ENCODE peak calls at places on chromosomes 3 and 15, in nine cellular contexts. One of them, this sample, is unnamed.

GRCh38 chr3:4943553-4943952 is 35.7 kb upstream of the BHLHE40 start:
- DNase-seq in stimulated activated CD4-positive, alpha-beta T cell treated with anti-CD3 and anti-CD28 coated beads, Interleukin-15, amount 100 ng/mL, for 24 hours: no peak
- DNase-seq in NCI-H1092: no peak
- DNase-seq in activated T-helper 1 cell treated with anti-CD3 and anti-CD28 coated beads, Interleukin-12 subunit alpha, Interleukin-12 subunit beta, Interleukin-2, Interleukin-4 antibody, amounts not matched to agents 30 ng/mL and 10 ng/mL and 1 ng/mL, durations not matched to agents 14 hours and 24 hours and 36 hours: no peak
- DNase-seq in NCI-H1105 treated with DMSO at 0.1 percent for 48 hours: no peak
- DNase-seq in adrenal gland: no peak
- DNase-seq in stimulated activated CD8-positive, alpha-beta memory T cell treated with anti-CD3 and anti-CD28 coated beads, Interleukin-4, amount 100 ng/mL, for 1 hour: no peak
- DNase-seq in NCI-H774: no peak
- DNase-seq in effector memory CD8-positive, alpha-beta T cell: no peak
- DNase-seq in this sample: no peak

GRCh38 chr3:126621627-126622345 is 33.1 kb downstream of the TXNRD3 start:
- DNase-seq in stimulated activated CD4-positive, alpha-beta T cell treated with anti-CD3 and anti-CD28 coated beads, Interleukin-15, amount 100 ng/mL, for 24 hours: no peak
- DNase-seq in NCI-H1092: no peak
- DNase-seq in activated T-helper 1 cell treated with anti-CD3 and anti-CD28 coated beads, Interleukin-12 subunit alpha, Interleukin-12 subunit beta, Interleukin-2, Interleukin-4 antibody, amounts not matched to agents 30 ng/mL and 10 ng/mL and 1 ng/mL, durations not matched to agents 14 hours and 24 hours and 36 hours: no peak
- DNase-seq in adrenal gland: no peak
- DNase-seq in NCI-H1105 treated with DMSO at 0.1 percent for 48 hours: no peak
- DNase-seq in stimulated activated CD8-positive, alpha-beta memory T cell treated with anti-CD3 and anti-CD28 coated beads, Interleukin-4, amount 100 ng/mL, for 1 hour: no peak
- DNase-seq in effector memory CD8-positive, alpha-beta T cell: no peak
- DNase-seq in NCI-H774: no peak
- DNase-seq in this sample: no peak

GRCh38 chr3:64158334-64158733 is 66.9 kb downstream of the PRICKLE2 start:
- DNase-seq in activated T-helper 1 cell treated with anti-CD3 and anti-CD28 coated beads, Interleukin-12 subunit alpha, Interleukin-12 subunit beta, Interleukin-2, Interleukin-4 antibody, amounts not matched to agents 30 ng/mL and 10 ng/mL and 1 ng/mL, durations not matched to agents 14 hours and 24 hours and 36 hours: no peak
- DNase-seq in effector memory CD8-positive, alpha-beta T cell: no peak
- DNase-seq in stimulated activated CD4-positive, alpha-beta T cell treated with anti-CD3 and anti-CD28 coated beads, Interleukin-15, amount 100 ng/mL, for 24 hours: no peak
- DNase-seq in stimulated activated CD8-positive, alpha-beta memory T cell treated with anti-CD3 and anti-CD28 coated beads, Interleukin-4, amount 100 ng/mL, for 1 hour: no peak
- DNase-seq in adrenal gland: no peak
- DNase-seq in NCI-H1092: no peak
- DNase-seq in NCI-H1105 treated with DMSO at 0.1 percent for 48 hours: no peak
- DNase-seq in NCI-H774: no peak
- DNase-seq in this sample: no peak

GRCh38 chr15:82139823-82140268 is 94.0 kb upstream of the MEX3B start:
- DNase-seq in adrenal gland: no peak
- DNase-seq in stimulated activated CD4-positive, alpha-beta T cell treated with anti-CD3 and anti-CD28 coated beads, Interleukin-15, amount 100 ng/mL, for 24 hours: no peak
- DNase-seq in stimulated activated CD8-positive, alpha-beta memory T cell treated with anti-CD3 and anti-CD28 coated beads, Interleukin-4, amount 100 ng/mL, for 1 hour: no peak
- DNase-seq in NCI-H1092: no peak
- DNase-seq in activated T-helper 1 cell treated with anti-CD3 and anti-CD28 coated beads, Interleukin-12 subunit alpha, Interleukin-12 subunit beta, Interleukin-2, Interleukin-4 antibody, amounts not matched to agents 30 ng/mL and 10 ng/mL and 1 ng/mL, durations not matched to agents 14 hours and 24 hours and 36 hours: no peak
- DNase-seq in effector memory CD8-positive, alpha-beta T cell: no peak
- DNase-seq in NCI-H774: peak; percentile 25
- DNase-seq in NCI-H1105 treated with DMSO at 0.1 percent for 48 hours: peak; percentile 14
- DNase-seq in this sample: no peak

GRCh38 chr3:197226179-197226578 is 72.2 kb downstream of the DLG1 start:
- DNase-seq in NCI-H1092: no peak
- DNase-seq in NCI-H774: no peak
- DNase-seq in NCI-H1105 treated with DMSO at 0.1 percent for 48 hours: no peak
- DNase-seq in activated T-helper 1 cell treated with anti-CD3 and anti-CD28 coated beads, Interleukin-12 subunit alpha, Interleukin-12 subunit beta, Interleukin-2, Interleukin-4 antibody, amounts not matched to agents 30 ng/mL and 10 ng/mL and 1 ng/mL, durations not matched to agents 14 hours and 24 hours and 36 hours: no peak
- DNase-seq in adrenal gland: no peak
- DNase-seq in stimulated activated CD4-positive, alpha-beta T cell treated with anti-CD3 and anti-CD28 coated beads, Interleukin-15, amount 100 ng/mL, for 24 hours: no peak
- DNase-seq in effector memory CD8-positive, alpha-beta T cell: no peak
- DNase-seq in stimulated activated CD8-positive, alpha-beta memory T cell treated with anti-CD3 and anti-CD28 coated beads, Interleukin-4, amount 100 ng/mL, for 1 hour: no peak
- DNase-seq in this sample: no peak

GRCh38 chr3:170421147-170421641 is 2.5 kb downstream of the CLDN11 start:
- DNase-seq in NCI-H1092: no peak
- DNase-seq in stimulated activated CD8-positive, alpha-beta memory T cell treated with anti-CD3 and anti-CD28 coated beads, Interleukin-4, amount 100 ng/mL, for 1 hour: no peak
- DNase-seq in activated T-helper 1 cell treated with anti-CD3 and anti-CD28 coated beads, Interleukin-12 subunit alpha, Interleukin-12 subunit beta, Interleukin-2, Interleukin-4 antibody, amounts not matched to agents 30 ng/mL and 10 ng/mL and 1 ng/mL, durations not matched to agents 14 hours and 24 hours and 36 hours: no peak
- DNase-seq in stimulated activated CD4-positive, alpha-beta T cell treated with anti-CD3 and anti-CD28 coated beads, Interleukin-15, amount 100 ng/mL, for 24 hours: no peak
- DNase-seq in NCI-H1105 treated with DMSO at 0.1 percent for 48 hours: no peak
- DNase-seq in adrenal gland: no peak
- DNase-seq in NCI-H774: no peak
- DNase-seq in effector memory CD8-positive, alpha-beta T cell: no peak
- DNase-seq in this sample: peak; percentile 8

GRCh38 chr15:69679623-69680228 is 227.1 kb downstream of the RPLP1 start:
- DNase-seq in stimulated activated CD4-positive, alpha-beta T cell treated with anti-CD3 and anti-CD28 coated beads, Interleukin-15, amount 100 ng/mL, for 24 hours: peak; percentile 73
- DNase-seq in NCI-H774: no peak
- DNase-seq in NCI-H1105 treated with DMSO at 0.1 percent for 48 hours: no peak
- DNase-seq in activated T-helper 1 cell treated with anti-CD3 and anti-CD28 coated beads, Interleukin-12 subunit alpha, Interleukin-12 subunit beta, Interleukin-2, Interleukin-4 antibody, amounts not matched to agents 30 ng/mL and 10 ng/mL and 1 ng/mL, durations not matched to agents 14 hours and 24 hours and 36 hours: peak; percentile 6
- DNase-seq in NCI-H1092: no peak
- DNase-seq in stimulated activated CD8-positive, alpha-beta memory T cell treated with anti-CD3 and anti-CD28 coated beads, Interleukin-4, amount 100 ng/mL, for 1 hour: no peak
- DNase-seq in effector memory CD8-positive, alpha-beta T cell: peak; percentile 24
- DNase-seq in adrenal gland: no peak
- DNase-seq in this sample: no peak

GRCh38 chr3:100647171-100647570 is 37.8 kb downstream of the ADGRG7 start:
- DNase-seq in NCI-H1092: no peak
- DNase-seq in NCI-H1105 treated with DMSO at 0.1 percent for 48 hours: no peak
- DNase-seq in adrenal gland: no peak
- DNase-seq in effector memory CD8-positive, alpha-beta T cell: no peak
- DNase-seq in NCI-H774: no peak
- DNase-seq in stimulated activated CD8-positive, alpha-beta memory T cell treated with anti-CD3 and anti-CD28 coated beads, Interleukin-4, amount 100 ng/mL, for 1 hour: no peak
- DNase-seq in stimulated activated CD4-positive, alpha-beta T cell treated with anti-CD3 and anti-CD28 coated beads, Interleukin-15, amount 100 ng/mL, for 24 hours: no peak
- DNase-seq in activated T-helper 1 cell treated with anti-CD3 and anti-CD28 coated beads, Interleukin-12 subunit alpha, Interleukin-12 subunit beta, Interleukin-2, Interleukin-4 antibody, amounts not matched to agents 30 ng/mL and 10 ng/mL and 1 ng/mL, durations not matched to agents 14 hours and 24 hours and 36 hours: no peak
- DNase-seq in this sample: no peak

GRCh38 chr15:33311312-33311971 is 675 bp downstream of the RYR3 start:
- DNase-seq in NCI-H1105 treated with DMSO at 0.1 percent for 48 hours: no peak
- DNase-seq in stimulated activated CD8-positive, alpha-beta memory T cell treated with anti-CD3 and anti-CD28 coated beads, Interleukin-4, amount 100 ng/mL, for 1 hour: no peak
- DNase-seq in activated T-helper 1 cell treated with anti-CD3 and anti-CD28 coated beads, Interleukin-12 subunit alpha, Interleukin-12 subunit beta, Interleukin-2, Interleukin-4 antibody, amounts not matched to agents 30 ng/mL and 10 ng/mL and 1 ng/mL, durations not matched to agents 14 hours and 24 hours and 36 hours: no peak
- DNase-seq in NCI-H1092: no peak
- DNase-seq in NCI-H774: peak; percentile 16
- DNase-seq in adrenal gland: no peak
- DNase-seq in effector memory CD8-positive, alpha-beta T cell: no peak
- DNase-seq in stimulated activated CD4-positive, alpha-beta T cell treated with anti-CD3 and anti-CD28 coated beads, Interleukin-15, amount 100 ng/mL, for 24 hours: peak; percentile 8
- DNase-seq in this sample: no peak

GRCh38 chr15:100784493-100785180 is 95.0 kb upstream of the ALDH1A3 start:
- DNase-seq in NCI-H1092: no peak
- DNase-seq in stimulated activated CD8-positive, alpha-beta memory T cell treated with anti-CD3 and anti-CD28 coated beads, Interleukin-4, amount 100 ng/mL, for 1 hour: no peak
- DNase-seq in NCI-H774: no peak
- DNase-seq in adrenal gland: no peak
- DNase-seq in effector memory CD8-positive, alpha-beta T cell: no peak
- DNase-seq in activated T-helper 1 cell treated with anti-CD3 and anti-CD28 coated beads, Interleukin-12 subunit alpha, Interleukin-12 subunit beta, Interleukin-2, Interleukin-4 antibody, amounts not matched to agents 30 ng/mL and 10 ng/mL and 1 ng/mL, durations not matched to agents 14 hours and 24 hours and 36 hours: no peak
- DNase-seq in NCI-H1105 treated with DMSO at 0.1 percent for 48 hours: no peak
- DNase-seq in stimulated activated CD4-positive, alpha-beta T cell treated with anti-CD3 and anti-CD28 coated beads, Interleukin-15, amount 100 ng/mL, for 24 hours: no peak
- DNase-seq in this sample: no peak

GRCh38 chr3:23105048-23105447 is 98.1 kb upstream of the UBE2E2 start:
- DNase-seq in adrenal gland: no peak
- DNase-seq in stimulated activated CD8-positive, alpha-beta memory T cell treated with anti-CD3 and anti-CD28 coated beads, Interleukin-4, amount 100 ng/mL, for 1 hour: no peak
- DNase-seq in effector memory CD8-positive, alpha-beta T cell: no peak
- DNase-seq in activated T-helper 1 cell treated with anti-CD3 and anti-CD28 coated beads, Interleukin-12 subunit alpha, Interleukin-12 subunit beta, Interleukin-2, Interleukin-4 antibody, amounts not matched to agents 30 ng/mL and 10 ng/mL and 1 ng/mL, durations not matched to agents 14 hours and 24 hours and 36 hours: no peak
- DNase-seq in NCI-H1105 treated with DMSO at 0.1 percent for 48 hours: no peak
- DNase-seq in stimulated activated CD4-positive, alpha-beta T cell treated with anti-CD3 and anti-CD28 coated beads, Interleukin-15, amount 100 ng/mL, for 24 hours: no peak
- DNase-seq in NCI-H774: no peak
- DNase-seq in NCI-H1092: no peak
- DNase-seq in this sample: no peak

GRCh38 chr15:31326729-31327673 is at the start of gene KLF13:
- DNase-seq in stimulated activated CD4-positive, alpha-beta T cell treated with anti-CD3 and anti-CD28 coated beads, Interleukin-15, amount 100 ng/mL, for 24 hours: peak; percentile 76
- DNase-seq in NCI-H774: no peak
- DNase-seq in activated T-helper 1 cell treated with anti-CD3 and anti-CD28 coated beads, Interleukin-12 subunit alpha, Interleukin-12 subunit beta, Interleukin-2, Interleukin-4 antibody, amounts not matched to agents 30 ng/mL and 10 ng/mL and 1 ng/mL, durations not matched to agents 14 hours and 24 hours and 36 hours: no peak
- DNase-seq in NCI-H1105 treated with DMSO at 0.1 percent for 48 hours: no peak
- DNase-seq in adrenal gland: peak; percentile 70
- DNase-seq in effector memory CD8-positive, alpha-beta T cell: peak; percentile 62
- DNase-seq in stimulated activated CD8-positive, alpha-beta memory T cell treated with anti-CD3 and anti-CD28 coated beads, Interleukin-4, amount 100 ng/mL, for 1 hour: peak; percentile 56
- DNase-seq in NCI-H1092: no peak
- DNase-seq in this sample: no peak

GRCh38 chr3:16130066-16130465 is 44.4 kb upstream of the GALNT15 start:
- DNase-seq in stimulated activated CD4-positive, alpha-beta T cell treated with anti-CD3 and anti-CD28 coated beads, Interleukin-15, amount 100 ng/mL, for 24 hours: no peak
- DNase-seq in stimulated activated CD8-positive, alpha-beta memory T cell treated with anti-CD3 and anti-CD28 coated beads, Interleukin-4, amount 100 ng/mL, for 1 hour: no peak
- DNase-seq in activated T-helper 1 cell treated with anti-CD3 and anti-CD28 coated beads, Interleukin-12 subunit alpha, Interleukin-12 subunit beta, Interleukin-2, Interleukin-4 antibody, amounts not matched to agents 30 ng/mL and 10 ng/mL and 1 ng/mL, durations not matched to agents 14 hours and 24 hours and 36 hours: no peak
- DNase-seq in NCI-H1092: no peak
- DNase-seq in adrenal gland: no peak
- DNase-seq in NCI-H774: no peak
- DNase-seq in NCI-H1105 treated with DMSO at 0.1 percent for 48 hours: no peak
- DNase-seq in effector memory CD8-positive, alpha-beta T cell: no peak
- DNase-seq in this sample: no peak

This sample was measured in DMS79.